ENCODE peak calls at places on chromosomes 5 and 9, in nine cellular contexts. One of them, this sample, is unnamed.

GRCh38 chr5:439636-440035 is 3.3 kb upstream of the EXOC3 start:
- DNase-seq in left ventricle myocardium inferior: no peak
- DNase-seq in spleen: peak; percentile 70
- DNase-seq in right atrium auricular region: no peak
- DNase-seq in fibroblast of lung: no peak
- DNase-seq in cardiac muscle cell: no peak
- DNase-seq in pancreas: peak; percentile 50
- DNase-seq in coronary artery: no peak
- DNase-seq in GM23248: no peak
- DNase-seq in this sample: peak; percentile 57

GRCh38 chr9:124213396-124213795 is 44.4 kb upstream of the NEK6 start:
- DNase-seq in left ventricle myocardium inferior: no peak
- DNase-seq in spleen: peak; percentile 33
- DNase-seq in right atrium auricular region: no peak
- DNase-seq in fibroblast of lung: no peak
- DNase-seq in cardiac muscle cell: no peak
- DNase-seq in pancreas: no peak
- DNase-seq in coronary artery: no peak
- DNase-seq in GM23248: no peak
- DNase-seq in this sample: no peak

GRCh38 chr9:130239741-130240241 is 25.8 kb upstream of the HMCN2 start:
- DNase-seq in left ventricle myocardium inferior: no peak
- DNase-seq in spleen: peak; percentile 78
- DNase-seq in right atrium auricular region: no peak
- DNase-seq in fibroblast of lung: peak; percentile 14
- DNase-seq in cardiac muscle cell: no peak
- DNase-seq in pancreas: no peak
- DNase-seq in coronary artery: no peak
- DNase-seq in GM23248: peak; percentile 34
- DNase-seq in this sample: no peak

GRCh38 chr9:110049699-110050450 is 158.1 kb downstream of the C9orf152 start:
- DNase-seq in left ventricle myocardium inferior: peak; percentile 44
- DNase-seq in spleen: peak; percentile 87
- DNase-seq in right atrium auricular region: no peak
- DNase-seq in fibroblast of lung: no peak
- DNase-seq in cardiac muscle cell: no peak
- DNase-seq in pancreas: peak; percentile 76
- DNase-seq in coronary artery: no peak
- DNase-seq in GM23248: peak; percentile 70
- DNase-seq in this sample: peak; percentile 68

GRCh38 chr5:67143549-67143948 is 53.0 kb downstream of the CD180 start:
- DNase-seq in left ventricle myocardium inferior: no peak
- DNase-seq in spleen: no peak
- DNase-seq in right atrium auricular region: no peak
- DNase-seq in fibroblast of lung: no peak
- DNase-seq in cardiac muscle cell: no peak
- DNase-seq in pancreas: no peak
- DNase-seq in coronary artery: no peak
- DNase-seq in GM23248: no peak
- DNase-seq in this sample: no peak

GRCh38 chr9:109381011-109381729 is 60.3 kb upstream of the EPB41L4B start:
- DNase-seq in left ventricle myocardium inferior: no peak
- DNase-seq in spleen: no peak
- DNase-seq in right atrium auricular region: no peak
- DNase-seq in fibroblast of lung: peak; percentile 36
- DNase-seq in cardiac muscle cell: no peak
- DNase-seq in pancreas: no peak
- DNase-seq in coronary artery: no peak
- DNase-seq in GM23248: peak; percentile 73
- DNase-seq in this sample: no peak

GRCh38 chr5:148776780-148777179 is 49.6 kb upstream of the ADRB2 start:
- DNase-seq in left ventricle myocardium inferior: no peak
- DNase-seq in spleen: no peak
- DNase-seq in right atrium auricular region: no peak
- DNase-seq in fibroblast of lung: peak; percentile 72
- DNase-seq in cardiac muscle cell: peak; percentile 19
- DNase-seq in pancreas: no peak
- DNase-seq in coronary artery: no peak
- DNase-seq in GM23248: peak; percentile 91
- DNase-seq in this sample: peak; percentile 70

GRCh38 chr9:33867747-33868429 is 50.9 kb downstream of the UBE2R2 start:
- DNase-seq in left ventricle myocardium inferior: peak; percentile 66
- DNase-seq in spleen: no peak
- DNase-seq in right atrium auricular region: peak; percentile 79
- DNase-seq in fibroblast of lung: peak; percentile 69
- DNase-seq in cardiac muscle cell: no peak
- DNase-seq in pancreas: no peak
- DNase-seq in coronary artery: peak; percentile 75
- DNase-seq in GM23248: peak; percentile 71
- DNase-seq in this sample: peak; percentile 19

GRCh38 chr9:91037511-91038482 is 236.2 kb downstream of the SYK start:
- DNase-seq in left ventricle myocardium inferior: no peak
- DNase-seq in spleen: no peak
- DNase-seq in right atrium auricular region: peak; percentile 77
- DNase-seq in fibroblast of lung: peak; percentile 96
- DNase-seq in cardiac muscle cell: peak; percentile 85
- DNase-seq in pancreas: peak; percentile 72
- DNase-seq in coronary artery: peak; percentile 77
- DNase-seq in GM23248: peak; percentile 88
- DNase-seq in this sample: peak; percentile 87

GRCh38 chr9:94160594-94161501 is 76.6 kb downstream of the PTPDC1 start:
- DNase-seq in left ventricle myocardium inferior: no peak
- DNase-seq in spleen: no peak
- DNase-seq in right atrium auricular region: no peak
- DNase-seq in fibroblast of lung: no peak
- DNase-seq in cardiac muscle cell: no peak
- DNase-seq in pancreas: no peak
- DNase-seq in coronary artery: no peak
- DNase-seq in GM23248: peak; percentile 40
- DNase-seq in this sample: no peak

GRCh38 chr9:81490605-81491331 is 198.6 kb downstream of the TLE1 start:
- DNase-seq in left ventricle myocardium inferior: no peak
- DNase-seq in spleen: no peak
- DNase-seq in right atrium auricular region: no peak
- DNase-seq in fibroblast of lung: peak; percentile 86
- DNase-seq in cardiac muscle cell: peak; percentile 59
- DNase-seq in pancreas: no peak
- DNase-seq in coronary artery: no peak
- DNase-seq in GM23248: peak; percentile 55
- DNase-seq in this sample: peak; percentile 69

GRCh38 chr9:84701801-84702200 is 32.3 kb downstream of the NTRK2 start:
- DNase-seq in left ventricle myocardium inferior: no peak
- DNase-seq in spleen: no peak
- DNase-seq in right atrium auricular region: no peak
- DNase-seq in fibroblast of lung: no peak
- DNase-seq in cardiac muscle cell: no peak
- DNase-seq in pancreas: no peak
- DNase-seq in coronary artery: no peak
- DNase-seq in GM23248: no peak
- DNase-seq in this sample: no peak
- H3K27ac ChIP-seq in left ventricle myocardium inferior: no peak overlapping the region
- H3K27ac ChIP-seq in spleen: no peak overlapping the region
- H3K27ac ChIP-seq in right atrium auricular region: no peak overlapping the region
- H3K27ac ChIP-seq in fibroblast of lung: no peak overlapping the region
- H3K27ac ChIP-seq in cardiac muscle cell: no peak overlapping the region
- H3K27ac ChIP-seq in pancreas: no peak overlapping the region
- H3K27ac ChIP-seq in coronary artery: no peak overlapping the region
- H3K27ac ChIP-seq in GM23248: no peak overlapping the region
- H3K27ac ChIP-seq in this sample: no peak overlapping the region

DNA sequence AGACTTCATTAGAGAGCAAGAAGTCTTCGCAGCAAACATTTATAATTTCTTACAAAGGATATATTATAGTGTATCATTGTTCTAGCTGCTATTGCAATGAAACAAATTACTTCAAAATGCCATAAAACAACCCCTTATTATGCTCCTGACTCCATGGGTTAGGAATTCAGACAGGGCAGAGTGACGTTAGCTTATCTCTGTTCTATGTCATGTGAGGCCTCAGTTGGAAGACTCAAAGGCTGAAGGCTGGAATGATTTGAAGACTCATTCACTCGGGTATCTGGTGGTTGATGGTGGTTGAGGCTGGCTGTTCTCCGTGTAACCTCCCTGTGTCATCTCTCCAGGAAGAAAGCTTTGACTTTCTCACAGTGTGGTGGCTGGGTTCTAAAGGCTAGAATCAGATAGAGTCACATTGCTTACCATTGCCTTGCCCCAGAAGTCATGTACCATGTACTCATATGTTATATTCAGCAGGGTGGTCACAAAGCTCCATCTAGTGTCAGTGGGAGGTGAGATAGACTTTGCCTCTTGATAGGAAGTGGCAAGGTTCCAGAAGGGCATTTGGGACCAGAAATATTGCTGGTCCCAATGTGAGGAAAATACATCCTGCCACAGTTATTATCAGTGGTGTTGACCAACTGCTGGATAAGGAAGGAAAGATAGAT is 226.8 kb downstream of the TMEM38B start:
- DNase-seq in left ventricle myocardium inferior: no peak
- DNase-seq in spleen: no peak
- DNase-seq in right atrium auricular region: no peak
- DNase-seq in fibroblast of lung: no peak
- DNase-seq in cardiac muscle cell: peak; percentile 3
- DNase-seq in pancreas: no peak
- DNase-seq in coronary artery: no peak
- DNase-seq in GM23248: no peak
- DNase-seq in this sample: no peak
- H3K27ac ChIP-seq in left ventricle myocardium inferior: no peak overlapping the region
- H3K27ac ChIP-seq in spleen: no peak overlapping the region
- H3K27ac ChIP-seq in right atrium auricular region: no peak overlapping the region
- H3K27ac ChIP-seq in fibroblast of lung: no peak overlapping the region
- H3K27ac ChIP-seq in cardiac muscle cell: no peak overlapping the region
- H3K27ac ChIP-seq in pancreas: no peak overlapping the region
- H3K27ac ChIP-seq in coronary artery: no peak overlapping the region
- H3K27ac ChIP-seq in GM23248: no peak overlapping the region
- H3K27ac ChIP-seq in this sample: no peak overlapping the region

GRCh38 chr9:115192835-115193234 is 74.9 kb upstream of the TNC start:
- DNase-seq in left ventricle myocardium inferior: no peak
- DNase-seq in spleen: no peak
- DNase-seq in right atrium auricular region: no peak
- DNase-seq in fibroblast of lung: no peak
- DNase-seq in cardiac muscle cell: no peak
- DNase-seq in pancreas: no peak
- DNase-seq in coronary artery: no peak
- DNase-seq in GM23248: no peak
- DNase-seq in this sample: no peak
- H3K27ac ChIP-seq in left ventricle myocardium inferior: no peak overlapping the region
- H3K27ac ChIP-seq in spleen: peak overlapping the region; percentile 45
- H3K27ac ChIP-seq in right atrium auricular region: no peak overlapping the region
- H3K27ac ChIP-seq in fibroblast of lung: peak overlapping the region; percentile 16
- H3K27ac ChIP-seq in cardiac muscle cell: no peak overlapping the region
- H3K27ac ChIP-seq in pancreas: no peak overlapping the region
- H3K27ac ChIP-seq in coronary artery: no peak overlapping the region
- H3K27ac ChIP-seq in GM23248: no peak overlapping the region
- H3K27ac ChIP-seq in this sample: no peak overlapping the region

GRCh38 chr9:121607434-121608248 is 43.8 kb upstream of the DAB2IP start:
- DNase-seq in left ventricle myocardium inferior: peak; percentile 68
- DNase-seq in spleen: no peak
- DNase-seq in right atrium auricular region: peak; percentile 65
- DNase-seq in fibroblast of lung: no peak
- DNase-seq in cardiac muscle cell: peak; percentile 41
- DNase-seq in pancreas: no peak
- DNase-seq in coronary artery: no peak
- DNase-seq in GM23248: no peak
- DNase-seq in this sample: peak; percentile 71
- H3K27ac ChIP-seq in left ventricle myocardium inferior: peak overlapping the region; percentile 88
- H3K27ac ChIP-seq in spleen: peak overlapping the region; percentile 28
- H3K27ac ChIP-seq in right atrium auricular region: peak overlapping the region; percentile 75
- H3K27ac ChIP-seq in fibroblast of lung: peak overlapping the region; percentile 13
- H3K27ac ChIP-seq in cardiac muscle cell: peak overlapping the region; percentile 98
- H3K27ac ChIP-seq in pancreas: no peak overlapping the region
- H3K27ac ChIP-seq in coronary artery: peak overlapping the region; percentile 28
- H3K27ac ChIP-seq in GM23248: no peak overlapping the region
- H3K27ac ChIP-seq in this sample: peak overlapping the region; percentile 52

GRCh38 chr9:121363586-121363961 is 6.5 kb downstream of the STOM start:
- DNase-seq in left ventricle myocardium inferior: no peak
- DNase-seq in spleen: no peak
- DNase-seq in right atrium auricular region: no peak
- DNase-seq in fibroblast of lung: no peak
- DNase-seq in cardiac muscle cell: no peak
- DNase-seq in pancreas: no peak
- DNase-seq in coronary artery: no peak
- DNase-seq in GM23248: no peak
- DNase-seq in this sample: no peak

GRCh38 chr9:121362813-121363585 is 7.1 kb downstream of the STOM start:
- DNase-seq in left ventricle myocardium inferior: no peak
- DNase-seq in spleen: no peak
- DNase-seq in right atrium auricular region: no peak
- DNase-seq in fibroblast of lung: peak; percentile 44
- DNase-seq in cardiac muscle cell: peak; percentile 68
- DNase-seq in pancreas: no peak
- DNase-seq in coronary artery: no peak
- DNase-seq in GM23248: peak; percentile 85
- DNase-seq in this sample: no peak

GRCh38 chr9:121359358-121360294 is 10.4 kb downstream of the STOM start:
- DNase-seq in left ventricle myocardium inferior: no peak
- DNase-seq in spleen: no peak
- DNase-seq in right atrium auricular region: no peak
- DNase-seq in fibroblast of lung: no peak
- DNase-seq in cardiac muscle cell: peak; percentile 44
- DNase-seq in pancreas: no peak
- DNase-seq in coronary artery: no peak
- DNase-seq in GM23248: peak; percentile 27
- DNase-seq in this sample: no peak

GRCh38 chr9:121358747-121359146 is 11.3 kb downstream of the STOM start:
- DNase-seq in left ventricle myocardium inferior: no peak
- DNase-seq in spleen: no peak
- DNase-seq in right atrium auricular region: no peak
- DNase-seq in fibroblast of lung: no peak
- DNase-seq in cardiac muscle cell: no peak
- DNase-seq in pancreas: no peak
- DNase-seq in coronary artery: no peak
- DNase-seq in GM23248: no peak
- DNase-seq in this sample: no peak

GRCh38 chr9:121360975-121361374 is 9.1 kb downstream of the STOM start:
- DNase-seq in left ventricle myocardium inferior: no peak
- DNase-seq in spleen: no peak
- DNase-seq in right atrium auricular region: no peak
- DNase-seq in fibroblast of lung: peak; percentile 83
- DNase-seq in cardiac muscle cell: peak; percentile 77
- DNase-seq in pancreas: no peak
- DNase-seq in coronary artery: no peak
- DNase-seq in GM23248: peak; percentile 94
- DNase-seq in this sample: no peak
- H3K27ac ChIP-seq in left ventricle myocardium inferior: peak overlapping the region; percentile 98
- H3K27ac ChIP-seq in spleen: peak overlapping the region; percentile 97
- H3K27ac ChIP-seq in right atrium auricular region: peak overlapping the region; percentile 98
- H3K27ac ChIP-seq in fibroblast of lung: peak overlapping the region; percentile 88
- H3K27ac ChIP-seq in cardiac muscle cell: peak overlapping the region; percentile 78
- H3K27ac ChIP-seq in pancreas: no peak overlapping the region
- H3K27ac ChIP-seq in coronary artery: peak overlapping the region; percentile 82
- H3K27ac ChIP-seq in GM23248: peak overlapping the region; percentile 87
- H3K27ac ChIP-seq in this sample: peak overlapping the region; percentile 85

GRCh38 chr9:114504341-114505186 is 709 bp downstream of the WHRN start:
- DNase-seq in left ventricle myocardium inferior: peak; percentile 26
- DNase-seq in spleen: peak; percentile 87
- DNase-seq in right atrium auricular region: no peak
- DNase-seq in fibroblast of lung: peak; percentile 31
- DNase-seq in cardiac muscle cell: peak; percentile 42
- DNase-seq in pancreas: peak; percentile 82
- DNase-seq in coronary artery: no peak
- DNase-seq in GM23248: peak; percentile 76
- DNase-seq in this sample: peak; percentile 67
- H3K27ac ChIP-seq in left ventricle myocardium inferior: no peak overlapping the region
- H3K27ac ChIP-seq in spleen: peak overlapping the region; percentile 82
- H3K27ac ChIP-seq in right atrium auricular region: peak overlapping the region; percentile 56
- H3K27ac ChIP-seq in fibroblast of lung: no peak overlapping the region
- H3K27ac ChIP-seq in cardiac muscle cell: no peak overlapping the region
- H3K27ac ChIP-seq in pancreas: peak overlapping the region; percentile 67
- H3K27ac ChIP-seq in coronary artery: peak overlapping the region; percentile 25
- H3K27ac ChIP-seq in GM23248: no peak overlapping the region
- H3K27ac ChIP-seq in this sample: no peak overlapping the region

This sample was measured in ascending aorta.